ENCODE peak calls at places on chromosomes 2 and 18, in four cellular contexts. One of them, this sample, is unnamed.

GRCh38 chr2:188511346-188511745 is 219.7 kb downstream of the GULP1 start:
- DNase-seq in glutamatergic neuron: no peak
- DNase-seq in ovary: no peak
- DNase-seq in tibial artery: no peak
- DNase-seq in this sample: no peak

GRCh38 chr2:160574472-160575140 is 81.0 kb upstream of the RBMS1 start:
- DNase-seq in glutamatergic neuron: no peak
- DNase-seq in ovary: no peak
- DNase-seq in tibial artery: no peak
- DNase-seq in this sample: no peak

GRCh38 chr2:8015848-8016580 is 665.8 kb upstream of the ID2 start:
- DNase-seq in glutamatergic neuron: no peak
- DNase-seq in ovary: no peak
- DNase-seq in tibial artery: no peak
- DNase-seq in this sample: no peak

GRCh38 chr2:159790323-159790722 is 7.7 kb downstream of the CD302 start:
- DNase-seq in glutamatergic neuron: no peak
- DNase-seq in ovary: no peak
- DNase-seq in tibial artery: no peak
- DNase-seq in this sample: no peak

GRCh38 chr18:79923896-79924585 is 27.4 kb downstream of the SLC66A2 start:
- DNase-seq in glutamatergic neuron: no peak
- DNase-seq in ovary: peak
- DNase-seq in tibial artery: peak
- DNase-seq in this sample: no peak

GRCh38 chr2:9656270-9656766 is 25.5 kb upstream of the YWHAQ start:
- DNase-seq in glutamatergic neuron: no peak
- DNase-seq in ovary: no peak
- DNase-seq in tibial artery: no peak
- DNase-seq in this sample: no peak

GRCh38 chr2:167550448-167550847 is 662.2 kb downstream of the XIRP2 start:
- DNase-seq in glutamatergic neuron: no peak
- DNase-seq in ovary: no peak
- DNase-seq in tibial artery: no peak
- DNase-seq in this sample: no peak

GRCh38 chr18:683531-683930 is 26.1 kb downstream of the TYMS start:
- DNase-seq in glutamatergic neuron: no peak
- DNase-seq in ovary: no peak
- DNase-seq in tibial artery: no peak
- DNase-seq in this sample: no peak

GRCh38 chr2:147045113-147045512 is 799.7 kb upstream of the ACVR2A start:
- DNase-seq in glutamatergic neuron: peak
- DNase-seq in ovary: no peak
- DNase-seq in tibial artery: no peak
- DNase-seq in this sample: peak

GRCh38 chr2:26529406-26530070 is 51.6 kb upstream of the OTOF start:
- DNase-seq in glutamatergic neuron: no peak
- DNase-seq in ovary: no peak
- DNase-seq in tibial artery: peak
- DNase-seq in this sample: no peak

GRCh38 chr18:48743046-48743445 is 204.2 kb downstream of the CTIF start:
- DNase-seq in glutamatergic neuron: no peak
- DNase-seq in ovary: peak
- DNase-seq in tibial artery: peak
- DNase-seq in this sample: no peak

GRCh38 chr2:130261970-130262760 is 63.9 kb upstream of the TUBA3E start:
- DNase-seq in glutamatergic neuron: no peak
- DNase-seq in ovary: peak
- DNase-seq in tibial artery: no peak
- DNase-seq in this sample: no peak

GRCh38 chr2:223860809-223861738 is 23.7 kb upstream of the AP1S3 start:
- DNase-seq in glutamatergic neuron: no peak
- DNase-seq in ovary: no peak
- DNase-seq in tibial artery: no peak
- DNase-seq in this sample: no peak

GRCh38 chr2:236694125-236694888 is 124.7 kb downstream of the ACKR3 start:
- DNase-seq in glutamatergic neuron: no peak
- DNase-seq in ovary: no peak
- DNase-seq in tibial artery: no peak
- DNase-seq in this sample: no peak

GRCh38 chr2:239298126-239298804 is 102.6 kb downstream of the HDAC4 start:
- DNase-seq in glutamatergic neuron: no peak
- DNase-seq in ovary: no peak
- DNase-seq in tibial artery: peak
- DNase-seq in this sample: no peak

GRCh38 chr2:148020036-148020357 is 540 bp downstream of the ORC4 start:
- DNase-seq in glutamatergic neuron: peak
- DNase-seq in ovary: no peak
- DNase-seq in tibial artery: no peak
- DNase-seq in this sample: peak

GRCh38 chr18:10041180-10041579 is 127.4 kb downstream of the VAPA start:
- DNase-seq in glutamatergic neuron: peak
- DNase-seq in ovary: peak
- DNase-seq in tibial artery: peak
- DNase-seq in this sample: no peak

GRCh38 chr2:121019073-121019472 is 265.9 kb downstream of the TFCP2L1 start:
- DNase-seq in glutamatergic neuron: no peak
- DNase-seq in ovary: no peak
- DNase-seq in tibial artery: no peak
- DNase-seq in this sample: no peak

GRCh38 chr2:132676999-132677398 is 7.0 kb upstream of the LYPD1 start:
- DNase-seq in glutamatergic neuron: no peak
- DNase-seq in ovary: no peak
- DNase-seq in tibial artery: no peak
- DNase-seq in this sample: no peak

GRCh38 chr2:128446866-128447537 is 128.3 kb upstream of the HS6ST1 start:
- DNase-seq in glutamatergic neuron: peak
- DNase-seq in ovary: peak
- DNase-seq in tibial artery: peak
- DNase-seq in this sample: no peak

GRCh38 chr2:53093355-53093754 is 674.2 kb upstream of the CHAC2 start:
- DNase-seq in glutamatergic neuron: no peak
- DNase-seq in ovary: no peak
- DNase-seq in tibial artery: no peak
- DNase-seq in this sample: no peak

GRCh38 chr2:53087282-53087882 is 680.2 kb upstream of the CHAC2 start:
- DNase-seq in glutamatergic neuron: no peak
- DNase-seq in ovary: no peak
- DNase-seq in tibial artery: no peak
- DNase-seq in this sample: no peak

GRCh38 chr2:53088062-53088461 is 679.5 kb upstream of the CHAC2 start:
- DNase-seq in glutamatergic neuron: no peak
- DNase-seq in ovary: no peak
- DNase-seq in tibial artery: no peak
- DNase-seq in this sample: no peak

GRCh38 chr2:53095227-53095626 is 672.4 kb upstream of the CHAC2 start:
- DNase-seq in glutamatergic neuron: no peak
- DNase-seq in ovary: no peak
- DNase-seq in tibial artery: no peak
- DNase-seq in this sample: no peak

GRCh38 chr2:53091183-53091582 is 676.4 kb upstream of the CHAC2 start:
- DNase-seq in glutamatergic neuron: no peak
- DNase-seq in ovary: no peak
- DNase-seq in tibial artery: no peak
- DNase-seq in this sample: no peak
- TF ChIP-seq CTCF in glutamatergic neuron: no peak
- TF ChIP-seq CTCF in ovary: no peak
- TF ChIP-seq CTCF in tibial artery: no peak
- TF ChIP-seq CTCF in this sample: no peak

DNA sequence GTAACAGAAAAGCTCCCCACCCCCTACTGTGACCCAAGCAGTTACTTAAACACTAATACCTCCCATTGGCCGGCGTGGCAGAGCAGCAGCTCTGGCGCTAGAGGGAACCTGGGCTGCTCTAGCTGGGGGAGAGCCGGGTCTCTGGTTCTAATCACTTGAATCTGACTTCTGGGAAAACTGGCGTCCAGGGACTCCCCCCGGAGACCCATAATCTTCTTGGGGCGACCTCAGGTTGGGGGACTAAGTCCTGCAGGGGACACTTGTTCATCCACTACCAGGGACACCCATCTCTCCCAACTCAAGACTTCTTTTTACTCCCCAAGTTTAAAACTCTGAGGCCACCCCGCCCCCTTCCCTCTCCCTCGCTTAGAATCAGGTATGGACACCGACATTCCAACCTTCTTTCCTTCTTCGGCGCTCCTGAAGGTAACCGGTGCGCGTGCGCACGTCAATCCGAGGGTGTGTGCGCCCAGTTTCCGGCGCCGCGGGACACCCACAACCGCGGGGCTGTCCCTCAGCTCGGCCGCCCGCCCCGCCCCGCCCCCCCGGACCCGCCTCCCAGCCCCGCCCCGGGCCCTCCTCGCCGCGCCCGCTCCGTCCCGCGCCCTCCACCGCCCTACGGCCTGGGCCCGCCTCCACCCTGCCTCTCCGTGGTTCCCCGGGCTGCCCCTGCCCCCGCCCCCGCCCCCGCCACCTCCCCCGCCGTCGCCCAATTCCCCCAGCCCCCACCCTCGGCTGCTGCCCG is at the start of gene ERICH2:
- DNase-seq in glutamatergic neuron: peak
- DNase-seq in ovary: peak
- DNase-seq in tibial artery: peak
- DNase-seq in this sample: peak
- TF ChIP-seq CTCF in glutamatergic neuron: no peak
- TF ChIP-seq CTCF in ovary: no peak
- TF ChIP-seq CTCF in tibial artery: no peak
- TF ChIP-seq CTCF in this sample: no peak

GRCh38 chr2:86249843-86250402 is 50.7 kb downstream of the MRPL35 start:
- DNase-seq in glutamatergic neuron: no peak
- DNase-seq in ovary: no peak
- DNase-seq in tibial artery: no peak
- DNase-seq in this sample: no peak
- TF ChIP-seq CTCF in glutamatergic neuron: no peak
- TF ChIP-seq CTCF in ovary: no peak
- TF ChIP-seq CTCF in tibial artery: no peak
- TF ChIP-seq CTCF in this sample: no peak

GRCh38 chr2:62372824-62373223 is 133.2 kb downstream of the TMEM17 start:
- DNase-seq in glutamatergic neuron: no peak
- DNase-seq in ovary: no peak
- DNase-seq in tibial artery: no peak
- DNase-seq in this sample: no peak
- TF ChIP-seq CTCF in glutamatergic neuron: no peak
- TF ChIP-seq CTCF in ovary: no peak
- TF ChIP-seq CTCF in tibial artery: no peak
- TF ChIP-seq CTCF in this sample: no peak

DNA sequence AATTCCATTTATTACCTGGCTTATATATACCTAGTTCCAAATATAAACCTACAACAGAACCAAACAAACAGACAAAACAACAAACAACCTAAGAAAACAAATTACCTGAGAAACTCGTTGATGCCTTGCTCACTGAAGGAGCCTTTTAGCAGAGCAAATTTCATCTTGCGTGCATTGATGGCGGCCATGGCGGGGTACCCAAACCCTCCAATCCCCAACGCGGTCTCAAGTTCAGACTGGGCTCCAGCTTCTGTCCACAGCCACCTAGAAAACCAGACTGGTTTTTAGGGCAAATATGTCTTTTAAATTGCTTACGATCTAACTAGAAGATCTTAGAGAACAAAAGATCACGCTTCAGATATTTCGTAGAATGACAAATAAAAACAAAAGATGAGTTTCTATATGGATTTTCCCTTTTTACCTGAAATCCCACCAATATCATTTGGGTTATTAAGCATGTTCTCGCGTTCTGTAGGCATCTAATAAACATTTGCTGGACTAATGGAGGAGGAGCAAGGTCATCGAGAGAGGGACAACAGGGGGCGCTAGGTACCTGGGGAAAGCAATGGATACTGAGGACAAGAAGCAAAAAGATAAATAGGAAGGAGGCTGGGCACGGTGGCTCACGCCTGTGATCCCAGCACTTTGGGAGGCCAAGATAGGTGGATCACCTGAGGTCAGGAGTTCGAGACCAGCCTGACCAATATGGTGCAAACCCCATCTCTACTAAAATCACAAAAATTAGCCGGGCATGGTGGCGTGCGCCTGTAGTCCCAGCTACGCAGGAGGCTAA is 25.2 kb downstream of the PDIA6 start:
- DNase-seq in glutamatergic neuron: peak
- DNase-seq in ovary: no peak
- DNase-seq in tibial artery: no peak
- DNase-seq in this sample: peak
- TF ChIP-seq CTCF in glutamatergic neuron: no peak
- TF ChIP-seq CTCF in ovary: no peak
- TF ChIP-seq CTCF in tibial artery: no peak
- TF ChIP-seq CTCF in this sample: no peak

DNA sequence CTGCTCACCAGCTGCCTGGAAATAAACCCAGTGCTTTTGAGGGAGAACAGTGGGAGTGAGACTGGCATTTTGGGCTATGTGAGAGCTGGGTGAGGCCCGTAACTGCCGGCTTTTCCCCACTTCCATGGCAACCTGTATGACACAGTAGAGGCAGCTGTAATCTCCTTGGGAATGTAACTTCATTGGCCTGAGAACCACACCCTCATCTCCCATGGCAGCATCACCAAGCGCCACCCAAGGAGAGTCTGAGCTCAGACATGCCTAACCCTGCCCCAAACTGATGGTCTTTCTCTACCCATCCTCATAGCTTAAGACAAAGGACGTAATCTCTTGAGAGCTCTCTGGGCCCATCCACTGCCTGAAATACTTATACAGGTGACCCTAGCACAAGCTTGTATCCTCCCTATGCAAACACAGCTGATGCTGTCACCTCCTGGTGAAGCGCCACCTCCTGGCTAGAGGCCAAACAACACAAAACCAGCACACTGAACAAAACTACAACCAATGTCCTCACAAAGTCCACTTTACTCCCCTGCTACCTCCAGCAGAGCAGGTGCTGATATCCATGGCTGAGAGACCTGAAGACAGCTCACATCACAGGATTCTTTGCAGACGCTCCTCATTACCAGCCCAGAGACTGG is 763.4 kb upstream of the NRXN1 start:
- DNase-seq in glutamatergic neuron: peak
- DNase-seq in ovary: no peak
- DNase-seq in tibial artery: no peak
- DNase-seq in this sample: peak
- TF ChIP-seq CTCF in glutamatergic neuron: peak
- TF ChIP-seq CTCF in ovary: no peak
- TF ChIP-seq CTCF in tibial artery: no peak
- TF ChIP-seq CTCF in this sample: peak

DNA sequence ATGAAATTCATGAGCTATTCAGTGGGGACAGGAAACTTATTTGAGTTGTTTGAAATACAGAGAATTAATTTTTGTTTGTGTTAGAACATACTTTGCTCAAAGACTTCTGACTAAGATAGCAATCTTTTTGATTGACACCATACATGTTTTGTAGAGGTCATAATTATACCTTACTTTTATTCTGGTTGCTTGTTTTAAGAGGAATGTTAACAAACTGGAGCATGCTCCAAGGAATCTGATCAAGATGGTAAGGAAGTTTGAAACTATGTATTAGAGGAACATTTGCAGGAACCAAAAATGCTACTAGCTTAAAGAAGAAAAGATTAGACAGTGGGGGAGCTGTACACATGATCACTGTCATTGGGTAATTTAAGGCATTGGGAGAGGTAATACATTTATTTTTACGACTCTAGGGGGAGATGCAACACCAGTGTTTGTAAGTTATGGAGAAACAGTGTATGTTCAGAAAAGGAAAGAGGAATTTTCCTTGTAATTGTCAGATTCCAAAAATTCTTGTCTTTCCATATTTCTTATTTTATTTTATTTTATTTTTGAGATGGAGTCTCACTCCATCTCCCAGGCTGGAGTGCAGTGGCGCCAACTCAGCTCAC is 8.0 kb downstream of the AGFG1 start:
- DNase-seq in glutamatergic neuron: no peak
- DNase-seq in ovary: no peak
- DNase-seq in tibial artery: no peak
- DNase-seq in this sample: no peak
- TF ChIP-seq CTCF in glutamatergic neuron: no peak
- TF ChIP-seq CTCF in ovary: no peak
- TF ChIP-seq CTCF in tibial artery: no peak
- TF ChIP-seq CTCF in this sample: no peak